ENCODE peak calls at places on chromosomes 2 and 18, in ten cellular contexts. A is endothelial cell; W is CD4-positive, alpha-beta T cell; X is KG1; M is EL; B is RWPE1; D is NCI-H774; U is stimulated activated CD4-positive, alpha-beta T cell treated with anti-CD3 and anti-CD28 coated beads, Interleukin-15, amount 100 ng/mL, for 24 hours; H is ecto neural progenitor cell; Y is activated naive CD4-positive, alpha-beta T cell. S is an unnamed sample.

GRCh38 chr2:25290811-25291510 is 50.8 kb downstream of the DNMT3A start:
- DNase-seq in A (no peak), W (no peak), X (no peak), M (no peak), B (no peak), D (no peak), U (no peak), H (no peak), Y (no peak), S (peak)

GRCh38 chr2:144513388-144514100 is 6.4 kb downstream of the ZEB2 start:
- DNase-seq in A (no peak), W (no peak), X (no peak), M (peak), B (no peak), D (no peak), U (no peak), H (no peak), Y (no peak), S (no peak)

GRCh38 chr2:2452961-2453360 is 121.9 kb upstream of the MYT1L start:
- DNase-seq in A (no peak), W (no peak), X (no peak), M (no peak), B (no peak), D (no peak), U (no peak), H (no peak), Y (no peak), S (no peak)

GRCh38 chr18:42401131-42401673 is 446.2 kb downstream of the PIK3C3 start:
- DNase-seq in A (no peak), W (no peak), X (no peak), M (no peak), B (no peak), D (no peak), U (no peak), H (no peak), Y (no peak), S (no peak)

GRCh38 chr18:8538935-8539334 is 70.3 kb upstream of the RAB12 start:
- DNase-seq in A (no peak), W (no peak), X (no peak), M (no peak), B (no peak), D (no peak), U (no peak), H (no peak), Y (no peak), S (no peak)

GRCh38 chr2:76958749-76959148 is 563.4 kb downstream of the LRRTM4 start:
- DNase-seq in A (peak), W (no peak), X (no peak), M (no peak), B (peak), D (no peak), U (no peak), H (peak), Y (no peak), S (peak)

GRCh38 chr18:78698914-78699313 is 280.7 kb upstream of the SALL3 start:
- DNase-seq in A (no peak), W (no peak), X (no peak), M (no peak), B (no peak), D (no peak), U (no peak), H (no peak), Y (no peak), S (no peak)

GRCh38 chr2:170965446-170966225 is 36.6 kb downstream of the GORASP2 start:
- DNase-seq in A (no peak), W (no peak), X (no peak), M (no peak), B (peak), D (no peak), U (no peak), H (no peak), Y (no peak), S (no peak)

GRCh38 chr18:24499814-24500601 is 39.6 kb downstream of the HRH4 start:
- DNase-seq in A (no peak), W (no peak), X (no peak), M (peak), B (no peak), D (no peak), U (no peak), H (no peak), Y (no peak), S (no peak)

GRCh38 chr2:236250909-236251579 is 13.2 kb downstream of the ASB18 start:
- DNase-seq in A (no peak), W (no peak), X (no peak), M (no peak), B (no peak), D (peak), U (no peak), H (no peak), Y (no peak), S (no peak)

GRCh38 chr2:20578266-20578894 is 72.5 kb downstream of the HS1BP3 start:
- DNase-seq in A (no peak), W (no peak), X (no peak), M (no peak), B (no peak), D (no peak), U (no peak), H (no peak), Y (no peak), S (no peak)

GRCh38 chr2:56969513-56969912 is 785.7 kb downstream of the CCDC85A start:
- DNase-seq in A (no peak), W (no peak), X (no peak), M (no peak), B (no peak), D (no peak), U (no peak), H (no peak), Y (no peak), S (no peak)

GRCh38 chr2:158191569-158191968 is 89.9 kb downstream of the UPP2 start:
- DNase-seq in A (no peak), W (no peak), X (no peak), M (no peak), B (no peak), D (no peak), U (no peak), H (no peak), Y (no peak), S (peak)

GRCh38 chr2:237471457-237472186 is 15.4 kb upstream of the MLPH start:
- DNase-seq in A (peak), W (peak), X (peak), M (peak), B (peak), D (no peak), U (peak), H (peak), Y (no peak), S (peak)

GRCh38 chr2:66539452-66539851 is 104.5 kb downstream of the MEIS1 start:
- DNase-seq in A (no peak), W (no peak), X (no peak), M (peak), B (no peak), D (no peak), U (no peak), H (no peak), Y (no peak), S (peak)

GRCh38 chr18:48820483-48821250 is 130.1 kb downstream of the SMAD7 start:
- DNase-seq in A (no peak), W (no peak), X (no peak), M (no peak), B (no peak), D (no peak), U (no peak), H (peak), Y (no peak), S (no peak)

GRCh38 chr2:71948781-71949536 is 198.7 kb downstream of the CYP26B1 start:
- DNase-seq in A (no peak), W (no peak), X (no peak), M (peak), B (no peak), D (no peak), U (no peak), H (peak), Y (no peak), S (peak)

GRCh38 chr18:48847807-48848486 is 102.8 kb downstream of the SMAD7 start:
- DNase-seq in A (no peak), W (no peak), X (no peak), M (no peak), B (no peak), D (no peak), U (no peak), H (no peak), Y (no peak), S (no peak)

GRCh38 chr2:186862869-186863709 is 14.1 kb upstream of the ZSWIM2 start:
- DNase-seq in A (no peak), W (no peak), X (peak), M (peak), B (peak), D (peak), U (no peak), H (no peak), Y (no peak), S (no peak)

S was measured in SJCRH30.